ENCODE peak calls at places on chromosome 7, in four cellular contexts. W is GM12878, D is IMR-90, R is SK-N-SH. V is an unnamed sample.

GRCh38 chr7:44665531-44666213 is 59.2 kb downstream of the OGDH start:
- DNase-seq in W (no peak), D (peak; percentile 76), R (no peak), V (no peak)

GRCh38 chr7:98613601-98614425 is 3.3 kb upstream of the NPTX2 start:
- DNase-seq in W (no peak), D (peak; percentile 10), R (no peak), V (no peak)

GRCh38 chr7:80593869-80594587 is 44.4 kb upstream of the CD36 start:
- DNase-seq in W (no peak), D (peak; percentile 5), R (no peak), V (peak; percentile 82)

GRCh38 chr7:140342732-140343514 is 55.4 kb downstream of the SLC37A3 start:
- DNase-seq in W (no peak), D (peak; percentile 63), R (peak; percentile 58), V (peak; percentile 42)

GRCh38 chr7:155352076-155352752 is 54.5 kb downstream of the INSIG1 start:
- DNase-seq in W (no peak), D (no peak), R (no peak), V (no peak)

GRCh38 chr7:22346383-22347107 is 10.4 kb downstream of the RAPGEF5 start:
- DNase-seq in W (no peak), D (no peak), R (no peak), V (no peak)

GRCh38 chr7:81685263-81685868 is 84.5 kb downstream of the HGF start:
- DNase-seq in W (no peak), D (peak; percentile 57), R (no peak), V (no peak)

GRCh38 chr7:83798489-83798888 is 149.6 kb upstream of the SEMA3E start:
- DNase-seq in W (peak; percentile 55), D (no peak), R (no peak), V (no peak)

GRCh38 chr7:101911800-101912705 is 94.6 kb downstream of the CUX1 start:
- DNase-seq in W (no peak), D (peak; percentile 93), R (no peak), V (no peak)

GRCh38 chr7:133003052-133003910 is 78.6 kb downstream of the CHCHD3 start:
- DNase-seq in W (no peak), D (peak; percentile 22), R (no peak), V (no peak)

GRCh38 chr7:50324113-50324512 is 19.6 kb downstream of the IKZF1 start:
- DNase-seq in W (no peak), D (no peak), R (no peak), V (no peak)

GRCh38 chr7:151725844-151726770 is 150.8 kb downstream of the PRKAG2 start:
- DNase-seq in W (no peak), D (peak; percentile 49), R (no peak), V (no peak)

GRCh38 chr7:67377939-67378862 is 381.6 kb downstream of the TYW1 start:
- DNase-seq in W (no peak), D (peak; percentile 61), R (peak; percentile 89), V (peak; percentile 78)

GRCh38 chr7:101173752-101174244 is 6.3 kb downstream of the NAT16 start:
- DNase-seq in W (no peak), D (no peak), R (peak; percentile 80), V (peak; percentile 59)

DNA sequence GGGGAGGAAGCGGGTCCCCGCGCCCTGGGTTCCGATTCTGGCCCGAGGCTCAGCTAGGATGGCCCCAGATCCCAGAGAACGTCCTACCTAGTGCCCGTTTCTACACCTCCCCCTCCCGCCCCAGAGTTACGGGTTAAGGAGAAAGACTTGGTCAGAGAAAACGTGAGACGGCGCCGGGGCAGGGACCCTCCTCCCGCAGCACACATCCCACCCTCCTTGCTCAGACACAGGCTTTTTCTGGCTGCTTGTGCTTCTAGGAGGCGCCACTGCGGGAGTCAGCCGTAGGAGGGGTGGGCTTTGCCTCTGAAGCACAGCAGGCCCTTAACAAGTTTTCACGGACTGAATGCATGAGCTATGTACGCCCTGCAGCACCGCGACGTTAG is 104.9 kb upstream of the LEP start:
- DNase-seq in W (no peak), D (no peak), R (peak; percentile 78), V (no peak)
- TF ChIP-seq SMC3 in W (no peak), D (no peak), R (no peak), V (no peak)

DNA sequence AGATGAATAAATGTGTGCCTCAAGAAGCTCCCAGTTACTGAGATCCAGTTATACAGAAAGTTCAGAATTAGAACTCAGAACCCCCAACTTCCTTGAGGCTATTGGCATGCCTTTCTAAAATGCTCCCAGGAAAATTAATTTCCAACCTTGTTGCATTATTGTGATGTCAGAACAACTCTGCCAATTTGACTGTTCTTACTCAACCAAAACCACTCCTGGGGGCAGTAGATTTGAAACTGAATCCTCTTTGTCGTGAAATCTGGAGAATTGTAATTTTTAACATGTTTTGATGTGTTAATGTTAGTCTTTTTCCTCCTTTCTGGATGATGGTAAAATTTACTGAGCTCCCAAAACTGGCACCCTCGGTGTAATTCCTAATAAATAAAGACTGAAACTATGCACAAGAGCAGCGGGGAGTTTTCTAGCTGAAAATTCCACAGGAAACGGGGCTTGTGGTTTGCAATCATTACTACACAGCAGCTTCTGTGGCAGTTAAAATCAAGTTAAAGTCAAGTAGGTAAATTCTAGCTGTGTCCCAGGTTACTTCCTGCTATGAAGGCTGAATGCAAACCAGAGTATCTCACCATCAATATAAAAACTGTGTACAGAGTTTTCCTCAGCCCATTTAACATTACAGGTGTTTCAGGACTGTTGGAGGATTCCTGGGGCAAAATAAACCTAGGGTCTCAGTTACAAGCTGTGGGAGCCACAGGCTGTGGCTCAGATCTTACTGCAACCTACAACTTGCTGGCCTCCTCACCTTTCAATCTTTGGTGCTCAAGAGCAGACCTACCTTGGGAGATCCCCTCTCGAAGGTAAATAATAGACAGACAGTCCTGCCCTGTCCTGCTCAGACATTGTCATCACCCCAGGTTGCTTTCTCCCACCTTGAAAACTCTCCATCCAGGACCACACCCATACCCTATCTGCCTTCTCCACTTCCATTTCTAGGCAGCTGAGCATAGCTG is 156.3 kb upstream of the KMT2E start:
- DNase-seq in W (no peak), D (no peak), R (no peak), V (no peak)
- TF ChIP-seq SMC3 in W (no peak), D (no peak), R (no peak), V (no peak)

GRCh38 chr7:91894781-91895480 is 14.4 kb upstream of the MTERF1 start:
- DNase-seq in W (no peak), D (peak; percentile 31), R (no peak), V (no peak)

GRCh38 chr7:91892821-91893340 is 12.4 kb upstream of the MTERF1 start:
- DNase-seq in W (no peak), D (peak; percentile 53), R (no peak), V (no peak)

DNA sequence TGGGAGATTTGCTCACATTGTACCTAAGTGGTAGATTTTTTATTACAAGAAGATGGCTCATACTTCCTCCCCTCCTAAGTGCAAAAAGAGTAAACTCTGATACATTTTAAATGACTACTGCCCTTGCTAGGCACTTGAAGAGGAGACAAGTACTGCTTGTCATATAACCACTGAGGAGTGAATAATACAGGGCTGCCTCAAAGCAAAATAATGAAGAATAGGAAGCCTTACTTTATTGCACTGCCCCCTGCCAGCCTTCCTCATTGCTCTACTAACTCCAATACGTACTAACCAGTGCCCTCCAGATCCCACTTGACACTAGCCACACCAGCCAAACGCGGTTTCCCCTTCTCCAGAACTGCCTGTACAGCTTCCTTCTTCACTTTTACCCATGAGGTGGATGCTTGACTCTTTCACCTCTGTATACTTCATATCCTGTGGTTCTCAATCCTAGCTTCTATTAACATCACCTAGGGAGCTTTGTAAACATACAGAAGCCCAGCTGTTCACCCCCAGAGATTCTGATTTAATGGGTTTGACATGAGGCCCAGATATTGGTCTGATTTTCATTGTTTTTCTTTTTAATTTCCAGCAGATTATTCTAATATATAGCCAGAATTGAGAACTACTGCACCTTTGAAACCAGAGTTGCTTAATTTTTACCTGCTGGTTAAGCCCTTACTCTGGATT is 11.7 kb upstream of the MTERF1 start:
- DNase-seq in W (no peak), D (no peak), R (no peak), V (no peak)
- TF ChIP-seq SMC3 in W (no peak), D (no peak), R (no peak), V (no peak)

DNA sequence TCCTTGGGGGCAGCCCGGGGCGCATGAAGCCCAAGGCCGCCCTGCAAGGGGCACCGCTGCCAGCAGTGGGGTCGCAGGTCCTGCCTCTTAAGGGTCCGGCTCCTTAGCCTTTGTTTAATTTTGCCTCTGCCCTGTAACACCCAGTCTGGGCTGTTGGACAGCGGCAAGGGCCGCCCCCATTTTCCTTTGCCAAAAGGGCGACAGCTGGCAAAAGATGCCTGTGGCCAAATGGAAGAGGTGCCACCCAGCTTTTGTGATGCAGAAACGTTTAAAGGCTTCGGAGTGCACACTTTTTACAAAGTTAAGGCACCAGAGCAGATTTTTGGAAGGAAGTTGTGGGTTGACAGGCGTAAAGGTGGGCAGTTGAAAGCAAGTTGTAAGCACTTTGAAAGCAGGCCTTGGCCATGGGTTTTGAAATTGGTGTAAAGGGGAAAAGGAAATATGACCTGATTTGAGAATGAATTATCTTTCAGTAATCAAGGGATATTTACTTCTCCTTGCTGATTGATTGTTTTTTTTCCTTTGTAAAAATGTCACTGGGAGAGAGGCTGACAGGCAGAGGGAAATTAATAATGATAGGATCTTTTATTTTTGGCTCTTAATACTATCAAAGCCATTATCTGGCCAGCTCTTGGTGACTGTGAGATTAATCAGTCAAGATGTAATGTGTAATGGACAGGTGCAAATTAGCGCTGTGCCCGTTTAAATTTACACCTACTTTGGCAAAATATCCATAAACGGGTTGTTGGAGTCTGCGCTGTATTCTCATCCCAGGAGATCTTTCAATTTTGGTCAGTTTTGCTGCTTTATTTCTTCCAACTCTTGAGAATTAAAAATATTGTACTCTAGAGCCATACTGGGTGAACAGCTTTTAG is 1.2 kb downstream of the CASD1 start:
- DNase-seq in W (no peak), D (peak; percentile 2), R (peak; percentile 27), V (peak; percentile 57)
- TF ChIP-seq SMC3 in W (no peak), D (no peak), R (no peak), V (no peak)

DNA sequence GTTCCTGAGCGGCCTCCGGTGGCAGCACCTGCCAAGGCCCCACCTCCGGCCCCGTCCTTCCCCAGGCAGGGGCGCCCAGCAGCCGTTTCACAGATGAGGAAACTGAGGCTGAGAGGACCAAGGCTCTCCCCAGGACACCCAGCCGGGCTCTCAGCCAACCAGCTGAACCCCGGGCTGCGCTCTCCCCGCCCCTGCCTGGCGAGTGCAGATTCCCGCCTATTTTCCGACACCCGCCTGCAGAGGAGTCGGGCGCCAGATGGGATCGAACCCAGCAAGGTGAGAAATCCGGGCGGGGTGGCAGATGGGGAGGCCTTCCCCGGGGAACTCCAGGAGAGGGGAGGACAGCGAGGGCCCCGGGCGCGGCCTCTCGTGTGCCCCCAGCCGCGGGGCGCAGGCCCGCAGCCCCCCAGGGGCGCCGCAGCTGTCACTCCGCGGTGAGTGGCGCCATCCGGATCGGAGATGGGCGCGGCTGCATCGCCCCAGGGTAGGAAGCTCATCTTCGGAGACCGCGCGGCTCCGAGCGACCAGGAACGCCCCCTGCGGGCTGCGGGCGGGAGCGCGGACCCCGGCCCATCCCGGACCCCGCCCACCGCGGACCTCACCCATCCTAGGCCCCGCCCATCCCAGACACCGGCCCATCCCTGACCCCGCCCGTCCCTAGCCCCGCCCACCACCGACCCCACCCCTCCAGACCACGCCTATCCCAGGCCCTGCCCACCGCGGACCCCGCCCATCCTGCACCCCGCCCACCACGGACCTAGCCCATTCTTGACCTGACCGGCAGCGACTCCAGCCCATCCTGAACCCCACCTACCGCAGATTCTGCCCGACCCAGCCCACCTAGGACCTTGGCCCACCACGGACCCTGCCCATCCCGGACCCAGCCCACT is 90.3 kb downstream of the MICALL2 start:
- DNase-seq in W (no peak), D (no peak), R (peak; percentile 98), V (peak; percentile 61)
- TF ChIP-seq SMC3 in W (no peak), D (no peak), R (peak; percentile 9), V (peak; percentile 22)

V was measured in A549.